ENCODE peak calls at places on chromosomes 4 and X, in ten cellular contexts. U is fibroblast of lung; I is AG10803; Q is T follicular helper cell; Y is RKO; O is foreskin fibroblast; K is right cardiac atrium; F is NCI-H1694; P is activated CD8-positive, alpha-beta memory T cell treated with anti-CD3 and anti-CD28 coated beads for 48 hours; T is GM23338. H is an unnamed sample.

GRCh38 chr4:13378973-13379759 is 105.0 kb downstream of the RAB28 start:
- DNase-seq in T (no peak), K (no peak), U (no peak), I (no peak), P (no peak), Y (no peak), O (no peak), Q (no peak), F (no peak), H (no peak)

GRCh38 chr4:88793473-88793872 is 95.8 kb upstream of the NAP1L5 start:
- DNase-seq in P (no peak), T (no peak), Q (no peak), U (no peak), I (no peak), F (no peak), K (no peak), O (no peak), Y (no peak), H (no peak)

GRCh38 chr4:144185086-144185485 is 44.6 kb upstream of the GYPA start:
- DNase-seq in U (no peak), I (no peak), P (no peak), F (no peak), O (no peak), Y (no peak), Q (no peak), K (no peak), T (no peak), H (no peak)

GRCh38 chr4:46818604-46819003 is 90.4 kb downstream of the COX7B2 start:
- DNase-seq in K (no peak), U (no peak), F (no peak), O (no peak), Y (no peak), T (no peak), P (no peak), I (no peak), Q (no peak), H (no peak)

GRCh38 chrX:77446840-77447239 is 349 bp upstream of the FGF16 start:
- DNase-seq in T (no peak), U (no peak), F (no peak), I (peak), Y (no peak), Q (no peak), K (peak), P (no peak), O (peak), H (no peak)

GRCh38 chr4:7193040-7193958 is 961 bp downstream of the SORCS2 start:
- DNase-seq in K (peak), Y (no peak), Q (no peak), T (peak), I (no peak), F (peak), U (no peak), O (peak), P (no peak), H (no peak)

GRCh38 chrX:37825225-37825842 is 22.0 kb downstream of the DYNLT3 start:
- DNase-seq in Q (peak), I (peak), P (no peak), T (peak), U (no peak), F (peak), K (peak), Y (peak), O (peak), H (peak)

GRCh38 chr4:3781193-3781886 is 15.2 kb downstream of the ADRA2C start:
- DNase-seq in I (no peak), K (peak), O (no peak), Q (no peak), T (peak), F (no peak), Y (peak), P (no peak), U (no peak), H (no peak)

GRCh38 chr4:4820739-4821138 is 38.7 kb upstream of the MSX1 start:
- DNase-seq in U (no peak), I (no peak), T (no peak), F (no peak), P (no peak), K (no peak), Q (no peak), Y (no peak), O (no peak), H (no peak)